ENCODE peak calls at places on chromosomes 5 and 9, in seven cellular contexts. V, B, T, C, J, G and W are unnamed samples.

GRCh38 chr5:93307557-93307956 is 273.5 kb downstream of the NR2F1-AS1 start:
- DNase-seq in V (no peak), B (peak), J (no peak), C (no peak), G (no peak), T (no peak), W (no peak)

GRCh38 chr9:123353984-123354591 is 1.9 kb upstream of the CRB2 start:
- DNase-seq in J (peak), C (peak), T (peak), V (peak), G (peak), B (peak), W (peak)

GRCh38 chr9:95641591-95641990 is 124.8 kb upstream of the PTCH1 start:
- DNase-seq in J (no peak), B (no peak), V (no peak), T (no peak), G (no peak), C (no peak), W (no peak)

GRCh38 chr5:19143935-19144334 is 844.1 kb downstream of the CDH18 start:
- DNase-seq in C (no peak), B (no peak), V (no peak), T (no peak), J (no peak), G (no peak), W (no peak)

GRCh38 chr9:130275156-130275555 is 9.6 kb downstream of the HMCN2 start:
- DNase-seq in C (no peak), B (no peak), J (no peak), V (no peak), G (no peak), T (no peak), W (no peak)

GRCh38 chr5:148938535-148938907 is 112.1 kb downstream of the ADRB2 start:
- DNase-seq in B (no peak), C (peak), V (no peak), J (no peak), T (peak), G (no peak), W (peak)

GRCh38 chr9:98176391-98177259 is 15.8 kb downstream of the CORO2A start:
- DNase-seq in J (no peak), V (no peak), T (no peak), G (no peak), B (no peak), C (no peak), W (no peak)

GRCh38 chr5:11182441-11183080 is 421.5 kb upstream of the DAP start:
- DNase-seq in V (peak), B (peak), C (peak), T (no peak), G (peak), J (peak), W (peak)

GRCh38 chr9:90287567-90288274 is 354.9 kb downstream of the DIRAS2 start:
- DNase-seq in V (no peak), T (no peak), C (peak), G (no peak), J (no peak), B (no peak), W (peak)

GRCh38 chr9:126809068-126809467 is 4.2 kb downstream of the ZBTB43 start:
- DNase-seq in J (no peak), G (no peak), V (no peak), B (peak), T (no peak), C (no peak), W (peak)

GRCh38 chr9:93260290-93261066 is 76.5 kb downstream of the WNK2 start:
- DNase-seq in V (peak), C (no peak), J (no peak), T (peak), B (no peak), G (no peak), W (no peak)

GRCh38 chr9:90642570-90643539 is at the start of gene DIRAS2:
- DNase-seq in J (peak), C (peak), B (peak), T (peak), G (peak), V (peak), W (peak)

GRCh38 chr5:77167695-77168111 is 42.8 kb upstream of the PDE8B start:
- DNase-seq in C (no peak), B (peak), J (peak), T (no peak), G (no peak), V (no peak), W (no peak)

GRCh38 chr5:154850255-154851062 is at the start of gene FAXDC2:
- DNase-seq in T (peak), J (peak), G (peak), V (peak), C (peak), B (peak), W (peak)

GRCh38 chr5:153480401-153480800 is 10.1 kb upstream of the GRIA1 start:
- DNase-seq in C (no peak), B (peak), V (no peak), G (no peak), T (no peak), J (peak), W (peak)

GRCh38 chr5:163498886-163499285 is 6.5 kb upstream of the MAT2B start:
- DNase-seq in T (no peak), G (no peak), J (peak), V (no peak), C (no peak), B (peak), W (peak)

GRCh38 chr9:118954822-118955221 is 414.4 kb downstream of the BRINP1 start:
- DNase-seq in G (no peak), T (no peak), J (no peak), B (no peak), V (no peak), C (no peak), W (no peak)

GRCh38 chr5:146565764-146566163 is 49.8 kb upstream of the GPR151 start:
- DNase-seq in G (peak), B (peak), V (peak), T (peak), C (peak), J (peak), W (peak)

GRCh38 chr5:10123254-10123989 is 126.3 kb downstream of the ATPSCKMT start:
- DNase-seq in C (no peak), V (no peak), B (no peak), T (peak), G (no peak), J (no peak), W (no peak)

GRCh38 chr5:463952-464351 is 21.0 kb downstream of the EXOC3 start:
- DNase-seq in V (no peak), C (no peak), B (no peak), G (no peak), T (no peak), J (no peak), W (no peak)

DNA sequence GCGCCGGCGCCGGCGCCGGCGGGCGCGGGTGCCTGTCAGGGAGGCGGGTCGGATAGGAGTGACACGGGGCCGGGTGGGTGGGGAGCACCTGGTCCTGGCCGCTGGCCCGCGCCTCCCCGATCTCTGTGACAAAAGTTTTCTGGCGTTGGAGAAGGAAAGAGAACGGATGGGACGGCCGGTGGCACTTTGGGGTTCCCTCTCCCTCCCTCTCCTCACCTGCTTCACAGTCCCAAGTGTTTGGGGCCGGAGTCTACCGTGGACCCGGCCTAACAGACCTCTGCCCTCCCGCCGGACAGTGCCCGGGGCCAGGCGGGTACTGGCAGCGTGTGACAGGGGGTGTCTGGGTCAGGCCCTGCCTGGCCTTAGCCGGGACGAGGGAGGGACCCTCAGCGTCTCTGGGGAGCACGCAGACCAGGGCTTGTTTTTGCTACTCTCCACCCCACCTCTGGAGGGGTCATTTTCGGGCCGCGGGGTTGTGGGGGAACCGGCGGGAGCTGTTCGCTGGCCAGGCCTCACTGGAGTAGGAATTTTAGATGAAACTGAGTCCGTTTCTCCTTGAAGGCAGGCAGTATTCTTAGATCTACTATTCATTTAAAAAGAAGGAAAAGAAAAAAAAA is 1.7 kb downstream of the PRDM6 start:
- DNase-seq in T (peak), V (peak), G (no peak), J (no peak), B (no peak), C (peak), W (no peak)
- H3K4me2 ChIP-seq in T (peak), V (peak), G (peak), J (peak), B (peak), C (peak), W (peak)

GRCh38 chr9:138063033-138063432 is 185.5 kb downstream of the CACNA1B start:
- DNase-seq in J (no peak), B (no peak), C (no peak), V (peak), T (no peak), G (no peak), W (no peak)
- H3K23ac ChIP-seq in J (no peak), B (no peak), C (no peak), V (no peak), T (no peak), G (no peak), W (no peak)

DNA sequence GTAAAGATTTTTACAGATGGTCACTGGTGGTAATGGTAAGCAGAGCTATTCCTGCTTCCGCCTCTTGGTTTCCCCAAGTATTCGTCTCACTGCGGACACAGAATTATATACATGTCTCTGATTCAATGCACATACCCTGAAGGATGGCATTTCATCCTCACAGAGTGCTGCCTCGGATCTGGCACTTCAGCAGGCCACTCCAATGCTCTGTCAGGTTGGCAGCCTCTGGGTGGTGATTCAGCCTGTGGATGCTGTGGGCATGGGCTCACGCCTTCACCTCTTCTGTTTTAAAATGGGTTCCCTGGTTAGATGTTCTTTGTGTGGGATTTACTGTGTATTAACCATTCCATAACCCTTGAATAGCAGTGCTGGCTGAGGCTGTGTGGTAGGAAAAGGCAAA is 182.6 kb upstream of the ZNF608 start:
- DNase-seq in B (no peak), G (no peak), J (no peak), V (no peak), C (no peak), T (no peak), W (no peak)
- H3K4me2 ChIP-seq in B (no peak), G (no peak), J (no peak), V (no peak), C (no peak), T (no peak), W (no peak)

DNA sequence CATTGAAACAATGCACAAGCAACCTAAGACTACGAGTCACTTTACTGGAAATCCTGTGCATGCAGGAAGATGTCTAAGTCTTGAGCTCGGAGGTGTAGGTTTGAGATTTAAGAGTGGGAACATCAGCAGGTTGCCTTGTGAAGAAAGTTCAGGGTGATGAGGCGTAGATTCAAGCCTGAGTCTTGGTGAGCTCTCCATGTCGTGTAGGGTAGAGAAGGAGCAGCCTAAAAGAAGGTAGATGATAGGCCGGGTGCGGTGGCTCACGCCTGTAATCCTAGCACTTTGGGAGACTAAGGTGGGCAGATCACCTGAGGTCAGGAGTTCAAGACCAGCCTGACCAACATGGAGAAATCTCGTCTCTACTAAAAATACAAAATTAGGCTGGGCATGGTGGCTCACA is 30.2 kb upstream of the ANKRD18A start:
- DNase-seq in T (no peak), V (no peak), J (no peak), B (no peak), C (no peak), G (no peak), W (no peak)
- H3K23ac ChIP-seq in T (no peak), V (no peak), J (no peak), B (no peak), C (no peak), G (no peak), W (no peak)